ENCODE peak calls at places on chromosomes 6 and 20, in nine cellular contexts. One of them, this sample, is unnamed.

GRCh38 chr20:60249436-60249835 is 291.2 kb downstream of the CDH26 start:
- DNase-seq in HEK293T: no peak
- DNase-seq in central memory CD4-positive, alpha-beta T cell: no peak
- DNase-seq in HL-60: no peak
- DNase-seq in PC-3: peak
- DNase-seq in COLO829: no peak
- DNase-seq in anterior cingulate cortex: no peak
- DNase-seq in cardiac muscle cell: peak
- DNase-seq in GM12865: no peak
- DNase-seq in this sample: no peak

GRCh38 chr20:49696594-49696993 is 17.1 kb downstream of the B4GALT5 start:
- DNase-seq in HEK293T: no peak
- DNase-seq in central memory CD4-positive, alpha-beta T cell: no peak
- DNase-seq in HL-60: no peak
- DNase-seq in PC-3: no peak
- DNase-seq in COLO829: no peak
- DNase-seq in anterior cingulate cortex: no peak
- DNase-seq in cardiac muscle cell: no peak
- DNase-seq in GM12865: no peak
- DNase-seq in this sample: peak

GRCh38 chr20:49237531-49237930 is 18.3 kb downstream of the DDX27 start:
- DNase-seq in HEK293T: no peak
- DNase-seq in central memory CD4-positive, alpha-beta T cell: no peak
- DNase-seq in HL-60: no peak
- DNase-seq in PC-3: no peak
- DNase-seq in COLO829: no peak
- DNase-seq in anterior cingulate cortex: no peak
- DNase-seq in cardiac muscle cell: no peak
- DNase-seq in GM12865: no peak
- DNase-seq in this sample: no peak

GRCh38 chr6:157563611-157564284 is 182.8 kb downstream of the ZDHHC14 start:
- DNase-seq in HEK293T: no peak
- DNase-seq in central memory CD4-positive, alpha-beta T cell: no peak
- DNase-seq in HL-60: no peak
- DNase-seq in PC-3: no peak
- DNase-seq in COLO829: no peak
- DNase-seq in anterior cingulate cortex: no peak
- DNase-seq in cardiac muscle cell: no peak
- DNase-seq in GM12865: peak
- DNase-seq in this sample: no peak

GRCh38 chr6:310671-311070 is 18.4 kb downstream of the DUSP22 start:
- DNase-seq in HEK293T: no peak
- DNase-seq in central memory CD4-positive, alpha-beta T cell: no peak
- DNase-seq in HL-60: no peak
- DNase-seq in PC-3: no peak
- DNase-seq in COLO829: no peak
- DNase-seq in anterior cingulate cortex: no peak
- DNase-seq in cardiac muscle cell: no peak
- DNase-seq in GM12865: no peak
- DNase-seq in this sample: no peak

GRCh38 chr6:98024359-98024758 is 741.3 kb upstream of the MMS22L start:
- DNase-seq in HEK293T: no peak
- DNase-seq in central memory CD4-positive, alpha-beta T cell: no peak
- DNase-seq in HL-60: no peak
- DNase-seq in PC-3: no peak
- DNase-seq in COLO829: no peak
- DNase-seq in anterior cingulate cortex: no peak
- DNase-seq in cardiac muscle cell: no peak
- DNase-seq in GM12865: no peak
- DNase-seq in this sample: no peak

GRCh38 chr6:25331085-25331685 is 52.0 kb downstream of the CARMIL1 start:
- DNase-seq in HEK293T: no peak
- DNase-seq in central memory CD4-positive, alpha-beta T cell: no peak
- DNase-seq in HL-60: no peak
- DNase-seq in PC-3: peak
- DNase-seq in COLO829: no peak
- DNase-seq in anterior cingulate cortex: no peak
- DNase-seq in cardiac muscle cell: no peak
- DNase-seq in GM12865: no peak
- DNase-seq in this sample: no peak

GRCh38 chr20:6783752-6784725 is 16.6 kb downstream of the BMP2 start:
- DNase-seq in HEK293T: no peak
- DNase-seq in central memory CD4-positive, alpha-beta T cell: no peak
- DNase-seq in HL-60: no peak
- DNase-seq in PC-3: no peak
- DNase-seq in COLO829: no peak
- DNase-seq in anterior cingulate cortex: no peak
- DNase-seq in cardiac muscle cell: peak
- DNase-seq in GM12865: no peak
- DNase-seq in this sample: no peak

GRCh38 chr6:149026530-149026942 is 279.7 kb downstream of the UST start:
- DNase-seq in HEK293T: peak
- DNase-seq in central memory CD4-positive, alpha-beta T cell: no peak
- DNase-seq in HL-60: peak
- DNase-seq in PC-3: peak
- DNase-seq in COLO829: peak
- DNase-seq in anterior cingulate cortex: no peak
- DNase-seq in cardiac muscle cell: peak
- DNase-seq in GM12865: peak
- DNase-seq in this sample: peak

GRCh38 chr6:51514396-51515051 is 572.9 kb downstream of the PKHD1 start:
- DNase-seq in HEK293T: no peak
- DNase-seq in central memory CD4-positive, alpha-beta T cell: no peak
- DNase-seq in HL-60: no peak
- DNase-seq in PC-3: no peak
- DNase-seq in COLO829: peak
- DNase-seq in anterior cingulate cortex: no peak
- DNase-seq in cardiac muscle cell: no peak
- DNase-seq in GM12865: no peak
- DNase-seq in this sample: no peak

GRCh38 chr20:52747736-52748135 is 224.4 kb upstream of the TSHZ2 start:
- DNase-seq in HEK293T: peak
- DNase-seq in central memory CD4-positive, alpha-beta T cell: no peak
- DNase-seq in HL-60: no peak
- DNase-seq in PC-3: peak
- DNase-seq in COLO829: peak
- DNase-seq in anterior cingulate cortex: no peak
- DNase-seq in cardiac muscle cell: peak
- DNase-seq in GM12865: peak
- DNase-seq in this sample: peak

GRCh38 chr6:167325766-167326165 is 880 bp downstream of the TTLL2 start:
- DNase-seq in HEK293T: no peak
- DNase-seq in central memory CD4-positive, alpha-beta T cell: no peak
- DNase-seq in HL-60: no peak
- DNase-seq in PC-3: no peak
- DNase-seq in COLO829: no peak
- DNase-seq in anterior cingulate cortex: no peak
- DNase-seq in cardiac muscle cell: no peak
- DNase-seq in GM12865: no peak
- DNase-seq in this sample: no peak

GRCh38 chr6:10180138-10181074 is 234.5 kb downstream of the TFAP2A start:
- DNase-seq in HEK293T: no peak
- DNase-seq in central memory CD4-positive, alpha-beta T cell: no peak
- DNase-seq in HL-60: no peak
- DNase-seq in PC-3: peak
- DNase-seq in COLO829: no peak
- DNase-seq in anterior cingulate cortex: no peak
- DNase-seq in cardiac muscle cell: no peak
- DNase-seq in GM12865: no peak
- DNase-seq in this sample: no peak

GRCh38 chr6:2688416-2689064 is 62.2 kb downstream of the MYLK4 start:
- DNase-seq in HEK293T: no peak
- DNase-seq in central memory CD4-positive, alpha-beta T cell: no peak
- DNase-seq in HL-60: no peak
- DNase-seq in PC-3: peak
- DNase-seq in COLO829: peak
- DNase-seq in anterior cingulate cortex: no peak
- DNase-seq in cardiac muscle cell: peak
- DNase-seq in GM12865: peak
- DNase-seq in this sample: peak

GRCh38 chr6:45421700-45422540 is 44.2 kb upstream of the SUPT3H start:
- DNase-seq in HEK293T: peak
- DNase-seq in central memory CD4-positive, alpha-beta T cell: peak
- DNase-seq in HL-60: peak
- DNase-seq in PC-3: peak
- DNase-seq in COLO829: no peak
- DNase-seq in anterior cingulate cortex: peak
- DNase-seq in cardiac muscle cell: peak
- DNase-seq in GM12865: no peak
- DNase-seq in this sample: peak

GRCh38 chr6:39791311-39791710 is 865 bp upstream of the DAAM2 start:
- DNase-seq in HEK293T: no peak
- DNase-seq in central memory CD4-positive, alpha-beta T cell: no peak
- DNase-seq in HL-60: no peak
- DNase-seq in PC-3: no peak
- DNase-seq in COLO829: peak
- DNase-seq in anterior cingulate cortex: no peak
- DNase-seq in cardiac muscle cell: peak
- DNase-seq in GM12865: no peak
- DNase-seq in this sample: no peak

GRCh38 chr20:10034717-10035571 is at the start of gene ANKEF1:
- DNase-seq in HEK293T: peak
- DNase-seq in central memory CD4-positive, alpha-beta T cell: peak
- DNase-seq in HL-60: peak
- DNase-seq in PC-3: peak
- DNase-seq in COLO829: no peak
- DNase-seq in anterior cingulate cortex: peak
- DNase-seq in cardiac muscle cell: peak
- DNase-seq in GM12865: peak
- DNase-seq in this sample: peak

GRCh38 chr20:50267041-50267865 is 76.6 kb downstream of the CEBPB start:
- DNase-seq in HEK293T: no peak
- DNase-seq in central memory CD4-positive, alpha-beta T cell: no peak
- DNase-seq in HL-60: peak
- DNase-seq in PC-3: peak
- DNase-seq in COLO829: peak
- DNase-seq in anterior cingulate cortex: no peak
- DNase-seq in cardiac muscle cell: peak
- DNase-seq in GM12865: no peak
- DNase-seq in this sample: peak

GRCh38 chr6:126373344-126373743 is 33.4 kb downstream of the CENPW start:
- DNase-seq in HEK293T: no peak
- DNase-seq in central memory CD4-positive, alpha-beta T cell: no peak
- DNase-seq in HL-60: no peak
- DNase-seq in PC-3: no peak
- DNase-seq in COLO829: no peak
- DNase-seq in anterior cingulate cortex: no peak
- DNase-seq in cardiac muscle cell: no peak
- DNase-seq in GM12865: no peak
- DNase-seq in this sample: no peak